ENCODE peak calls at places on chromosomes 6 and 20, in five cellular contexts. G, Y, I, U and W are unnamed samples.

GRCh38 chr20:2840967-2841531 is 504 bp downstream of the VPS16 start:
- DNase-seq in I (no peak), Y (peak; percentile 86), U (peak; percentile 72), G (peak; percentile 70), W (peak; percentile 80)

GRCh38 chr20:3687655-3688054 is 5.8 kb upstream of the ADAM33 start:
- DNase-seq in I (no peak), U (peak; percentile 63), G (no peak), Y (no peak), W (no peak)

GRCh38 chr6:82264321-82264720 is 16.8 kb upstream of the IBTK start:
- DNase-seq in G (no peak), I (no peak), Y (no peak), U (no peak), W (no peak)

GRCh38 chr6:154301086-154301625 is 55.4 kb downstream of the IPCEF1 start:
- DNase-seq in U (peak; percentile 57), G (no peak), Y (no peak), I (no peak), W (no peak)

GRCh38 chr6:21386744-21387143 is 206.8 kb upstream of the SOX4 start:
- DNase-seq in G (peak; percentile 36), Y (no peak), I (no peak), U (no peak), W (no peak)

GRCh38 chr6:149060985-149061760 is 256.3 kb upstream of the TAB2 start:
- DNase-seq in U (peak; percentile 70), I (no peak), Y (no peak), G (peak; percentile 66), W (no peak)

GRCh38 chr6:150600003-150600301 is 267 bp downstream of the PLEKHG1 start:
- DNase-seq in Y (no peak), G (no peak), U (no peak), I (no peak), W (no peak)

GRCh38 chr6:25617997-25618396 is 34.0 kb upstream of the SCGN start:
- DNase-seq in I (no peak), Y (no peak), G (no peak), U (no peak), W (no peak)

GRCh38 chr6:121436966-121437756 is 1.7 kb downstream of the GJA1 start:
- DNase-seq in U (peak; percentile 40), Y (peak; percentile 75), G (peak; percentile 64), I (no peak), W (no peak)

GRCh38 chr20:36768768-36769430 is 4.7 kb downstream of the DSN1 start:
- DNase-seq in Y (no peak), I (no peak), U (peak; percentile 51), G (no peak), W (no peak)

GRCh38 chr6:154276810-154277577 is 79.6 kb downstream of the IPCEF1 start:
- DNase-seq in U (peak; percentile 50), Y (no peak), I (no peak), G (peak; percentile 56), W (no peak)

GRCh38 chr20:3777726-3778629 is 3.3 kb downstream of the SPEF1 start:
- DNase-seq in I (no peak), G (peak; percentile 69), U (no peak), Y (peak; percentile 90), W (peak; percentile 78)

GRCh38 chr6:111625511-111626331 is 20.0 kb upstream of the TRAF3IP2 start:
- DNase-seq in Y (peak; percentile 79), I (no peak), U (peak; percentile 84), G (no peak), W (peak; percentile 67)

GRCh38 chr20:25858495-25859425 is 162.1 kb upstream of the ZNF337 start:
- DNase-seq in I (no peak), U (no peak), G (no peak), Y (peak; percentile 30), W (no peak)

GRCh38 chr6:142716097-142716496 is 228.9 kb downstream of the HIVEP2 start:
- DNase-seq in G (no peak), Y (no peak), I (no peak), U (no peak), W (no peak)

GRCh38 chr6:25875563-25875905 is 1.5 kb upstream of the SLC17A3 start:
- DNase-seq in G (no peak), U (no peak), I (no peak), Y (no peak), W (no peak)

GRCh38 chr6:20481281-20481680 is 53.0 kb upstream of the CDKAL1 start:
- DNase-seq in U (no peak), G (no peak), I (no peak), Y (no peak), W (no peak)

GRCh38 chr6:38432479-38432878 is 207.2 kb downstream of the BTBD9 start:
- DNase-seq in U (peak; percentile 19), G (no peak), I (no peak), Y (no peak), W (no peak)

GRCh38 chr20:46402236-46402886 is 4.1 kb downstream of the ELMO2 start:
- DNase-seq in G (no peak), U (peak; percentile 27), Y (no peak), I (no peak), W (no peak)

GRCh38 chr6:138692058-138692977 is 81.3 kb upstream of the CCDC28A start:
- DNase-seq in G (peak; percentile 89), U (peak; percentile 50), I (peak; percentile 45), Y (peak; percentile 85), W (no peak)

GRCh38 chr6:92122746-92123145 is 1296.6 kb downstream of the EPHA7 start:
- DNase-seq in I (no peak), Y (no peak), G (peak; percentile 39), U (peak; percentile 1), W (no peak)

GRCh38 chr20:47330071-47330470 is 26.4 kb downstream of the ZMYND8 start:
- DNase-seq in I (no peak), U (no peak), Y (no peak), G (no peak), W (no peak)

GRCh38 chr20:46128310-46129151 is 10.4 kb downstream of the CD40 start:
- DNase-seq in Y (peak; percentile 61), G (peak; percentile 40), U (no peak), I (no peak), W (no peak)

GRCh38 chr20:46199198-46199597 is 81.1 kb downstream of the CD40 start:
- DNase-seq in Y (no peak), I (no peak), G (no peak), U (no peak), W (no peak)

GRCh38 chr6:45377041-45377554 is 636 bp downstream of the SUPT3H start:
- DNase-seq in I (no peak), U (peak; percentile 16), G (no peak), Y (no peak), W (no peak)

GRCh38 chr20:14717124-14718004 is 380.0 kb upstream of the FLRT3 start:
- DNase-seq in Y (no peak), I (no peak), G (no peak), U (no peak), W (no peak)

GRCh38 chr20:8667306-8667705 is 401.6 kb upstream of the PLCB4 start:
- DNase-seq in G (no peak), Y (no peak), U (no peak), I (no peak), W (peak; percentile 77)

GRCh38 chr6:150939399-150939798 is 73.9 kb downstream of the MTHFD1L start:
- DNase-seq in G (no peak), U (no peak), Y (no peak), I (no peak), W (no peak)

GRCh38 chr20:4689224-4689623 is 32.5 kb upstream of the PRND start:
- DNase-seq in U (no peak), Y (no peak), I (no peak), G (no peak), W (no peak)

GRCh38 chr6:3412779-3413500 is 43.9 kb downstream of the SLC22A23 start:
- DNase-seq in Y (peak; percentile 40), U (no peak), G (no peak), I (no peak), W (no peak)

GRCh38 chr6:153084393-153084792 is 46.7 kb downstream of the RGS17 start:
- DNase-seq in I (no peak), U (peak; percentile 69), Y (no peak), G (no peak), W (no peak)

GRCh38 chr6:129207832-129208231 is 324.9 kb downstream of the LAMA2 start:
- DNase-seq in U (no peak), G (no peak), Y (no peak), I (no peak), W (no peak)

GRCh38 chr20:19775353-19776201 is 17.5 kb downstream of the RIN2 start:
- DNase-seq in G (peak; percentile 72), Y (no peak), U (no peak), I (no peak), W (peak; percentile 53)